ENCODE peak calls at places on chromosomes 16 and 17, in six cellular contexts. W, R, M, E, Z and A are unnamed samples.

GRCh38 chr17:76121932-76122383 is 18.4 kb upstream of the EXOC7 start:
- DNase-seq in Z (no peak), R (no peak), M (no peak), W (no peak), E (no peak), A (no peak)

GRCh38 chr17:17703608-17703919 is 22.3 kb downstream of the RAI1 start:
- DNase-seq in M (no peak), Z (no peak), E (no peak), R (no peak), W (no peak), A (no peak)

GRCh38 chr16:66924527-66925321 is 611 bp downstream of the RRAD start:
- DNase-seq in W (peak), Z (no peak), E (peak), M (no peak), R (no peak), A (peak)

GRCh38 chr16:81251871-81252270 is 13.4 kb downstream of the BCO1 start:
- DNase-seq in R (no peak), E (no peak), Z (no peak), M (no peak), W (no peak), A (no peak)

GRCh38 chr17:61833536-61834203 is 29.7 kb downstream of the BRIP1 start:
- DNase-seq in Z (no peak), R (no peak), M (no peak), E (no peak), W (no peak), A (no peak)

GRCh38 chr17:75817571-75817970 is 26.6 kb downstream of the UNC13D start:
- DNase-seq in W (no peak), R (no peak), M (no peak), Z (no peak), E (peak), A (no peak)

GRCh38 chr17:82909322-82909904 is 69.6 kb upstream of the ZNF750 start:
- DNase-seq in R (no peak), E (no peak), M (no peak), W (no peak), Z (no peak), A (no peak)

GRCh38 chr16:69595127-69596036 is 29.6 kb downstream of the NFAT5 start:
- DNase-seq in E (no peak), R (no peak), W (peak), Z (no peak), M (peak), A (no peak)

GRCh38 chr16:569445-570254 is at the start of gene PIGQ:
- DNase-seq in R (no peak), E (peak), W (peak), M (peak), Z (no peak), A (peak)

GRCh38 chr16:79347176-79347715 is 253.3 kb downstream of the MAF start:
- DNase-seq in Z (no peak), M (no peak), R (no peak), E (no peak), W (no peak), A (no peak)

GRCh38 chr16:89723279-89724250 is 2.2 kb downstream of the ZNF276 start:
- DNase-seq in W (no peak), E (no peak), R (no peak), Z (no peak), M (no peak), A (no peak)

GRCh38 chr16:6562985-6563384 is 769.7 kb upstream of the RBFOX1 start:
- DNase-seq in R (no peak), E (no peak), Z (no peak), W (no peak), M (no peak), A (no peak)

GRCh38 chr16:57240872-57241271 is 4.2 kb upstream of the ARL2BP start:
- DNase-seq in Z (no peak), W (no peak), E (no peak), R (no peak), M (no peak), A (no peak)

GRCh38 chr17:28545141-28545503 is 7.3 kb downstream of the UNC119 start:
- DNase-seq in E (no peak), M (no peak), W (no peak), R (no peak), Z (no peak), A (no peak)

GRCh38 chr17:34999456-34999855 is 19.1 kb downstream of the LIG3 start:
- DNase-seq in R (no peak), W (no peak), M (no peak), E (no peak), Z (no peak), A (no peak)

GRCh38 chr17:31418773-31419350 is 27.4 kb downstream of the RAB11FIP4 start:
- DNase-seq in E (no peak), W (no peak), R (no peak), Z (no peak), M (no peak), A (no peak)

DNA sequence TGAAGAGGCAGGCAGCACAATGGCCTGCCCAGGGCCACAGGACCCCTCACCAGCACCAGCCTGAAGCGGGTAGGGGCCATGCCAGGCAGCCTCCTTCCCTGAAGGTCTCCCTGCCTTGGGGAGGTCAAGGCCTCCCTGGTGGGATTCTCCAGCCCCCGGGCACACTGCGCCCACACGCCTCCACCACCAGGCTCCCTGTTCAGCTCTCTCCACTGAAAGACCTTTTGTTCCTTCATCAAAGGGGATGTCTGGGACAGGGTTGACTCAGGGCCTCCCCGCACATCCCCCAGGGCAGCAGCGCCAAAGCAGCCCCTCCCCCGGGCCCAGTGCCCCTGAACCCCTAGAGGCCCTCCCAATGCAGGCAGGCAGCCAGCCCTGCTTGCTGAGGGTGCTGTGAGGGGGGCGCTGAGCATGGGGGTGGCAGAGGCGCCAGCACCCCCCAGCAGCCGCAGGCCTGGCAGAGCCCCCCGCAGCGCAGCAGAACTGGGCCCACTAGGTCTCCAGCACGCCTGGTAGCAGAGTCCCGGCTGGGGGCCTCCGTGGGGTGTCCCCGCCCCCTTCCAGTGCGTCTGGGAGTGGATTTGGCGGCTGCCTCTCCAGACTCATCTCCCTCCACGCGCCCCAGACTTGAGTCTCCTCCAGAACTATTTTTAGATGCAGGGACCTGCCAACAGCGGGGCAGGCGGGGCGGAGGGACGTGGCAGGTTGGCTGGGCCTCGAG is 13.1 kb downstream of the BCAR1 start:
- DNase-seq in W (no peak), M (peak), Z (no peak), E (no peak), R (no peak), A (no peak)
- TF ChIP-seq POLR2AphosphoS5 in W (no peak), M (no peak), Z (no peak), E (no peak), R (no peak), A (no peak)

DNA sequence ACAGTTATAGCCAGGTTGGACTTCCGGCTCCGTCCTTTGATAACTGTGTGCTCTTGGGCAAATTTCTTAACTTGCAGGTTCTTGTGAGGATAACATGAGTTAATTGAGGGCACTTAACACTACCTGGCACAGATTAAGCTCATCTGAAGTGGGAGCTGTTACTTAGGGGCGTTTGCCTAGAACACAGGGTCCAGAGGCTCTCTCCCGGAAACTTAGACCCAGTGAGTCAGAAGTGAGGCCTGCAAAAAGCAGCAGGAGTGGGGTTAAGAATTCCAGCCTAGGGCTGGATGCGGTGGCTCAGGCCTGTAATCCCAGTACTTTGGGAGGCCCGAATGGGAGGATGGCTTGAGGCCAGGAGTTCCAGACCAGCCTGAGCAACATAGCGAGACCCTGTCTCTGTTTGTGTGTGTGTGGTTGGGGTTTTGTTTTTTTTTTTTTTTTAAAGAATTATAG is 1.4 kb downstream of the MVP start:
- DNase-seq in R (no peak), E (no peak), W (no peak), M (no peak), Z (no peak), A (no peak)
- TF ChIP-seq POLR2A in R (peak), E (no peak), W (no peak), M (no peak), Z (no peak), A (no peak)

GRCh38 chr16:12002447-12003006 is 26.0 kb downstream of the SNX29 start:
- DNase-seq in M (no peak), E (no peak), W (peak), Z (no peak), R (no peak), A (no peak)
- TF ChIP-seq TAF1 in M (no peak), E (no peak), W (no peak), Z (no peak), R (no peak), A (no peak)

DNA sequence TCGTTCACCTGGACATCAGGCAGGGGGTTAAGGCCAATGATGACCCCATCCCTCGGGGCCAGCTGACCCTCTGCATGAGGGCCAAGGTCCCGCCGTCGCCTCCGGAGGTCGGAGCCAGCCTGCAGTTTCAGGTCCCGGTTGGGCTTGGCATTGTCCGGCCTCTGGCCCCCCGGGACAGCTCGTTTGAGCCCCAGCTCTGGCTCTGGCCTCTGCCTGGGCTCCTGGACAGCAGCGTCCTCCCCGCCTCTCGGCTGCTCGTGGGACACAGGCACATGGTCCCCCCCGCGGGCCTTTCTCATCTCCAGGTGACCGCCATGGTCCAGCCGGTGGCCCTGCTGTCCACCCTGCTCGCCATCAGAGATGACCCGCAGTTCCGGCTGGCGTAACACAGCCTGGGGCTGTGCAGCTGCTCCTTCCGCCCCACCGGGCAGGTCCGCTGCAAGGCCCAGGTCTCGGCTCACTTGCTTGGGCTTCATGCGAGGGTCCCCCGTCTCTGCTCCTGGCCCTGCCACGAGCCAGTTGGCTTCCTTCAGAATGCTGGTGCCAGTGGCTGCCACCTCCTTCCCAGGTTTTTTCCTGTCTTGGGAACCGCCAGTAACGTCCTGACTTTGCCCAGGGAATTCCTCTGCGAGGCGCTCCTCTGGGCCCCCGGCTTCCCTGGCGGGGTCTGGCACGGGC is 6.7 kb downstream of the NDUFAF8 start:
- DNase-seq in M (no peak), E (no peak), W (no peak), R (no peak), Z (no peak), A (no peak)
- TF ChIP-seq POLR2AphosphoS5 in M (no peak), E (no peak), W (no peak), R (no peak), Z (no peak), A (no peak)

GRCh38 chr17:79280822-79281572 is 206.4 kb downstream of the ENGASE start:
- DNase-seq in R (no peak), E (no peak), M (no peak), Z (no peak), W (no peak), A (no peak)
- TF ChIP-seq POLR2A in R (no peak), E (no peak), M (no peak), Z (no peak), W (no peak), A (no peak)